ENCODE peak calls at places on chromosome 13, in eight cellular contexts. X is ovary, K is cardiac muscle cell, G is HCT116, N is RWPE1, O is ascending aorta, D is brain microvascular endothelial cell, L is psoas muscle. M is an unnamed sample.

GRCh38 chr13:27868639-27869435 is 51.0 kb upstream of the PDX1 start:
- DNase-seq in X (no peak), K (peak), G (peak), N (peak), O (no peak), D (peak), L (no peak), M (no peak)

GRCh38 chr13:28613562-28613961 is 45.4 kb upstream of the POMP start:
- DNase-seq in X (no peak), K (no peak), G (no peak), N (no peak), O (no peak), D (no peak), L (no peak), M (no peak)

GRCh38 chr13:67224148-67224846 is 5.8 kb downstream of the PCDH9 start:
- DNase-seq in X (peak), K (peak), G (peak), N (peak), O (peak), D (peak), L (peak), M (peak)

GRCh38 chr13:37023871-37024270 is 23.3 kb downstream of the EXOSC8 start:
- DNase-seq in X (no peak), K (no peak), G (no peak), N (peak), O (no peak), D (peak), L (no peak), M (no peak)

GRCh38 chr13:77696006-77696862 is 1.3 kb upstream of the SLAIN1 start:
- DNase-seq in X (no peak), K (no peak), G (no peak), N (no peak), O (no peak), D (no peak), L (no peak), M (no peak)

GRCh38 chr13:88068975-88069374 is 397.8 kb downstream of the SLITRK5 start:
- DNase-seq in X (no peak), K (no peak), G (no peak), N (no peak), O (no peak), D (no peak), L (no peak), M (peak)

GRCh38 chr13:33676700-33677048 is 141.3 kb upstream of the RFC3 start:
- DNase-seq in X (peak), K (peak), G (no peak), N (no peak), O (peak), D (peak), L (peak), M (peak)

GRCh38 chr13:46751811-46752635 is 44.9 kb downstream of the ESD start:
- DNase-seq in X (no peak), K (no peak), G (no peak), N (no peak), O (no peak), D (no peak), L (no peak), M (no peak)

GRCh38 chr13:108020027-108020426 is 195.3 kb downstream of the LIG4 start:
- DNase-seq in X (no peak), K (no peak), G (no peak), N (no peak), O (no peak), D (no peak), L (no peak), M (no peak)

GRCh38 chr13:38759390-38759789 is 72.5 kb downstream of the FREM2 start:
- DNase-seq in X (no peak), K (no peak), G (no peak), N (no peak), O (no peak), D (no peak), L (no peak), M (no peak)

GRCh38 chr13:67410645-67411044 is 180.5 kb upstream of the PCDH9 start:
- DNase-seq in X (no peak), K (no peak), G (no peak), N (no peak), O (no peak), D (no peak), L (no peak), M (no peak)

GRCh38 chr13:47114030-47114429 is 217.2 kb upstream of the HTR2A start:
- DNase-seq in X (no peak), K (peak), G (no peak), N (peak), O (no peak), D (peak), L (no peak), M (no peak)

GRCh38 chr13:46640843-46641242 is 87.9 kb downstream of the LRCH1 start:
- DNase-seq in X (no peak), K (no peak), G (no peak), N (peak), O (peak), D (peak), L (no peak), M (no peak)

GRCh38 chr13:27170221-27170520 is 1.4 kb downstream of the USP12 start:
- DNase-seq in X (no peak), K (no peak), G (no peak), N (peak), O (no peak), D (peak), L (no peak), M (no peak)

GRCh38 chr13:94249512-94249911 is 230.0 kb downstream of the DCT start:
- DNase-seq in X (no peak), K (peak), G (no peak), N (no peak), O (no peak), D (peak), L (no peak), M (no peak)

GRCh38 chr13:24221007-24221406 is 60.5 kb downstream of the SPATA13 start:
- DNase-seq in X (no peak), K (no peak), G (no peak), N (no peak), O (no peak), D (no peak), L (no peak), M (no peak)

DNA sequence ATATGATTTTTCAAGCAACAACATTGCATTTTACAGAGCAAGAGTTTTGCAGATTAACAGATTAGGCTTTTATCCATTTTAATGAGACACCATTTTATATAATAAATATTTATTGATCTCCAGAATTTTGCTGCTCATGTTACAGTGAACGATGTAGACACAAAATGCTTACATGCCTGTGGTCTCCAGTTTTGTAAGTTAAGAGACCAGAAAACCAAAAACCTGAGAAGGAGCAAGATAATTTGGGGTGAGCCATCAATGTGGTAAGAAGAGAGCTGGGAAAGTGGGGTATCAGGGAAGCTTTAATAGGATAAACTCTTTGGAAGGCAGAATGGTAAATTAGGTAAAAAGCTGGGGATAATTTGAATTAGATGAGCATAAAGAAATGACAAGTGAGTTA is 2100.5 kb upstream of the PCDH20 start:
- DNase-seq in X (no peak), K (no peak), G (no peak), N (no peak), O (no peak), D (no peak), L (no peak), M (no peak)
- TF ChIP-seq CTCF in X (no peak), K (no peak), G (no peak), N (no peak), O (no peak), D (no peak), L (no peak), M (no peak)

GRCh38 chr13:48532473-48533206 is at the start of gene RCBTB2:
- DNase-seq in X (peak), K (peak), G (peak), N (peak), O (peak), D (peak), L (peak), M (peak)
- TF ChIP-seq CTCF in X (no peak), K (no peak), G (no peak), N (no peak), O (no peak), D (no peak), L (no peak), M (no peak)

DNA sequence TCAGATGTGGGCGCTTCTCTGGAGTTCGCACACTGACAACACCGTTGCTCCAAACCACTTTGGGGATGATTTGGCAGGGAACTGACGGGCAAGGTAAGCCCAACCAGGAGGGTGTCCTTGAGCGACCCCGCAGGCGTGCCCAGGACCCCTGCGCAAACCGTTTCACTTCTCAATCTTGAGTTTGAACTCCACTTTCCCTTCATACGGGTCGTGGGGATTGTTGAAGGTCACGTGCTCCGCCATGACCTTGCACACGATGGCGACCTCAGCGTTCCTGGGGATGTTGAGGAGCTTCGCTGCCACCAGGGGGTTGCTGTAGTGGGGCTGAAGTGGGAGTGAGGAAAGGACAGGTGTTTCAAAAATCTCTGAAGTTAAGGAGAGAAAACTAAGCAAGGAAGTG is 8.8 kb downstream of the ATP4B start:
- DNase-seq in X (no peak), K (no peak), G (no peak), N (no peak), O (peak), D (no peak), L (no peak), M (no peak)
- TF ChIP-seq CTCF in X (no peak), K (no peak), G (peak), N (no peak), O (no peak), D (no peak), L (no peak), M (no peak)

GRCh38 chr13:19601749-19602725 is 31.4 kb upstream of the MPHOSPH8 start:
- DNase-seq in X (no peak), K (peak), G (no peak), N (peak), O (no peak), D (no peak), L (peak), M (peak)
- TF ChIP-seq CTCF in X (no peak), K (no peak), G (peak), N (peak), O (no peak), D (no peak), L (peak), M (no peak)

DNA sequence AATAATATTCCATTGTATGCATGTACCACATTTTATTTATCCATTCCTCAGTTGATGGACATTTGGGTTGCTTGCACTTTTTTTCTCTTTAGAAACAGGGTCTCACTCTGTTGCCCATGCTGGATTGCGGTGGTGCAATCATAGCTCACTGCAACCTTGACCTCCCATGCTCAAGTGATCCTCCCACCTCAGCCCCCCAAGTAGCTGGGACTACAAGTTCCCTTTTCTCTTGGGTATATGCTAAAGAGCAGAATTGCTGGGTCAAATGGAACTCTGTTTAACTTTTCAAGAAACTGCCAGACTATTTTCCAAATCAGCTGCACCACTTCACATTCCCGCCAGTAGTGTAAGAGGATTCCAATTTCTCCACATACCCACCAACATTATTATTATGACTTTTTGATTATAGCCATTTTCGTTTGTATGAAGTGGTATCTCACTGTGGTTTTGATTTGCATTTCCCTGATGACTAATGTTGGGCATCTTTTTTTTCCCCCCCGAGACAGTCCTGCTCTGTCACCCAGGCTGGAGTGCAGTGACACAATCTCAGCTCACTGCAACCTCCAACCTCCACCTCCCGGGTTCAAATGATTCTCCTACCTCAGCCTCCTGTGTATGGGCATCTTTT is 7.6 kb upstream of the IPO5 start:
- DNase-seq in X (no peak), K (no peak), G (no peak), N (no peak), O (no peak), D (peak), L (no peak), M (no peak)
- TF ChIP-seq CTCF in X (no peak), K (no peak), G (no peak), N (no peak), O (no peak), D (peak), L (no peak), M (no peak)

GRCh38 chr13:30796132-30796832 is 60.9 kb downstream of the ALOX5AP start:
- DNase-seq in X (no peak), K (peak), G (no peak), N (peak), O (no peak), D (peak), L (no peak), M (no peak)

GRCh38 chr13:30790592-30790991 is 55.2 kb downstream of the ALOX5AP start:
- DNase-seq in X (no peak), K (no peak), G (no peak), N (no peak), O (no peak), D (no peak), L (no peak), M (no peak)

GRCh38 chr13:30791354-30791921 is 56.1 kb downstream of the ALOX5AP start:
- DNase-seq in X (no peak), K (peak), G (no peak), N (no peak), O (no peak), D (no peak), L (no peak), M (no peak)

GRCh38 chr13:30789360-30789862 is 54.1 kb downstream of the ALOX5AP start:
- DNase-seq in X (no peak), K (no peak), G (no peak), N (no peak), O (no peak), D (no peak), L (no peak), M (no peak)

GRCh38 chr13:30792257-30793000 is 57.1 kb downstream of the ALOX5AP start:
- DNase-seq in X (peak), K (peak), G (peak), N (peak), O (peak), D (peak), L (peak), M (peak)
- TF ChIP-seq CTCF in X (peak), K (peak), G (peak), N (no peak), O (no peak), D (peak), L (peak), M (no peak)

GRCh38 chr13:49679244-49679643 is 12.0 kb downstream of the EBPL start:
- DNase-seq in X (no peak), K (peak), G (no peak), N (no peak), O (no peak), D (peak), L (no peak), M (no peak)
- TF ChIP-seq CTCF in X (no peak), K (peak), G (no peak), N (no peak), O (no peak), D (peak), L (peak), M (no peak)

GRCh38 chr13:19329365-19329764 is 147.7 kb upstream of the TUBA3C start:
- DNase-seq in X (no peak), K (no peak), G (no peak), N (no peak), O (no peak), D (no peak), L (no peak), M (no peak)

GRCh38 chr13:19332380-19332779 is 150.8 kb upstream of the TUBA3C start:
- DNase-seq in X (no peak), K (no peak), G (no peak), N (no peak), O (no peak), D (no peak), L (no peak), M (no peak)
- TF ChIP-seq CTCF in X (no peak), K (no peak), G (no peak), N (no peak), O (no peak), D (no peak), L (no peak), M (no peak)